ENCODE peak calls at places on chromosome 4, in six cellular contexts. A is activated T-helper 1 cell treated with Interleukin-2 at 50 U/mL for 16 hours; L is adipocyte; R is foreskin keratinocyte; N is fibroblast of lung; V is activated T-helper 9 cell treated with anti-CD3 and anti-CD28 coated beads, Interleukin-2, amount 50 U/mL, for 16 hours. K is an unnamed sample.

GRCh38 chr4:123555500-123556273 is 159.1 kb downstream of the SPRY1 start:
- DNase-seq in V (no peak), R (peak; percentile 75), N (peak; percentile 91), A (no peak), L (peak; percentile 95), K (peak; percentile 20)

GRCh38 chr4:85132117-85132516 is 165.6 kb upstream of the WDFY3 start:
- DNase-seq in V (no peak), L (no peak), A (no peak), N (no peak), R (no peak), K (no peak)

GRCh38 chr4:100913685-100914084 is 395.9 kb upstream of the EMCN start:
- DNase-seq in L (no peak), A (no peak), V (no peak), N (no peak), R (no peak), K (no peak)

GRCh38 chr4:98997176-98997575 is 1.7 kb downstream of the METAP1 start:
- DNase-seq in A (no peak), R (no peak), V (no peak), N (no peak), L (no peak), K (no peak)

GRCh38 chr4:8700576-8700975 is 108.0 kb downstream of the CPZ start:
- DNase-seq in A (no peak), R (no peak), N (no peak), L (no peak), V (no peak), K (peak; percentile 3)

GRCh38 chr4:152680988-152681731 is 1.4 kb upstream of the TMEM154 start:
- DNase-seq in L (no peak), A (no peak), R (peak; percentile 98), V (no peak), N (peak; percentile 95), K (peak; percentile 60)

GRCh38 chr4:6105311-6105911 is 87.2 kb upstream of the C4orf50 start:
- DNase-seq in A (no peak), L (no peak), N (no peak), V (no peak), R (no peak), K (no peak)

GRCh38 chr4:118033148-118034060 is 882 bp upstream of the NDST3 start:
- DNase-seq in L (peak; percentile 78), N (peak; percentile 62), V (no peak), A (no peak), R (no peak), K (peak; percentile 43)